ENCODE peak calls at places on chromosomes 11 and 22, in six cellular contexts. One of them, this sample, is unnamed.

GRCh38 chr11:8650401-8650990 is 32.0 kb downstream of the TRIM66 start:
- DNase-seq in breast epithelium: no peak
- DNase-seq in CD4-positive, alpha-beta memory T cell: no peak
- DNase-seq in HCT116: no peak
- DNase-seq in heart right ventricle: no peak
- DNase-seq in CD8-positive, alpha-beta T cell: no peak
- DNase-seq in this sample: no peak

GRCh38 chr11:71474141-71474770 is 21.3 kb downstream of the NADSYN1 start:
- DNase-seq in breast epithelium: no peak
- DNase-seq in CD4-positive, alpha-beta memory T cell: no peak
- DNase-seq in HCT116: no peak
- DNase-seq in heart right ventricle: no peak
- DNase-seq in CD8-positive, alpha-beta T cell: no peak
- DNase-seq in this sample: no peak

GRCh38 chr22:32695451-32695891 is 106.0 kb upstream of the TIMP3 start:
- DNase-seq in breast epithelium: no peak
- DNase-seq in CD4-positive, alpha-beta memory T cell: no peak
- DNase-seq in HCT116: peak; percentile 21
- DNase-seq in heart right ventricle: no peak
- DNase-seq in CD8-positive, alpha-beta T cell: no peak
- DNase-seq in this sample: no peak

GRCh38 chr11:33315822-33316221 is 58.6 kb downstream of the HIPK3 start:
- DNase-seq in breast epithelium: no peak
- DNase-seq in CD4-positive, alpha-beta memory T cell: no peak
- DNase-seq in HCT116: no peak
- DNase-seq in heart right ventricle: no peak
- DNase-seq in CD8-positive, alpha-beta T cell: no peak
- DNase-seq in this sample: no peak

GRCh38 chr22:42645938-42646568 is 3.1 kb downstream of the CYB5R3 start:
- DNase-seq in breast epithelium: no peak
- DNase-seq in CD4-positive, alpha-beta memory T cell: no peak
- DNase-seq in HCT116: no peak
- DNase-seq in heart right ventricle: no peak
- DNase-seq in CD8-positive, alpha-beta T cell: no peak
- DNase-seq in this sample: no peak

GRCh38 chr22:31753005-31753633 is 700 bp upstream of the DEPDC5 start:
- DNase-seq in breast epithelium: peak; percentile 26
- DNase-seq in CD4-positive, alpha-beta memory T cell: no peak
- DNase-seq in HCT116: no peak
- DNase-seq in heart right ventricle: peak; percentile 37
- DNase-seq in CD8-positive, alpha-beta T cell: peak; percentile 18
- DNase-seq in this sample: no peak

GRCh38 chr11:66388746-66389386 is 17.3 kb upstream of the SLC29A2 start:
- DNase-seq in breast epithelium: peak; percentile 56
- DNase-seq in CD4-positive, alpha-beta memory T cell: peak; percentile 68
- DNase-seq in HCT116: peak; percentile 75
- DNase-seq in heart right ventricle: peak; percentile 28
- DNase-seq in CD8-positive, alpha-beta T cell: peak; percentile 74
- DNase-seq in this sample: peak; percentile 32

GRCh38 chr22:42805998-42806481 is 51.0 kb downstream of the ARFGAP3 start:
- DNase-seq in breast epithelium: no peak
- DNase-seq in CD4-positive, alpha-beta memory T cell: no peak
- DNase-seq in HCT116: no peak
- DNase-seq in heart right ventricle: no peak
- DNase-seq in CD8-positive, alpha-beta T cell: no peak
- DNase-seq in this sample: no peak

GRCh38 chr11:106386519-106386918 is 309.1 kb downstream of the AASDHPPT start:
- DNase-seq in breast epithelium: no peak
- DNase-seq in CD4-positive, alpha-beta memory T cell: no peak
- DNase-seq in HCT116: no peak
- DNase-seq in heart right ventricle: no peak
- DNase-seq in CD8-positive, alpha-beta T cell: no peak
- DNase-seq in this sample: no peak

GRCh38 chr22:45743687-45744086 is 72.1 kb downstream of the ATXN10 start:
- DNase-seq in breast epithelium: no peak
- DNase-seq in CD4-positive, alpha-beta memory T cell: no peak
- DNase-seq in HCT116: no peak
- DNase-seq in heart right ventricle: no peak
- DNase-seq in CD8-positive, alpha-beta T cell: no peak
- DNase-seq in this sample: no peak

GRCh38 chr11:121899534-121899933 is 216.5 kb downstream of the BLID start:
- DNase-seq in breast epithelium: no peak
- DNase-seq in CD4-positive, alpha-beta memory T cell: no peak
- DNase-seq in HCT116: no peak
- DNase-seq in heart right ventricle: no peak
- DNase-seq in CD8-positive, alpha-beta T cell: no peak
- DNase-seq in this sample: no peak

GRCh38 chr11:66593303-66593635 is 284 bp downstream of the CCS start:
- DNase-seq in breast epithelium: no peak
- DNase-seq in CD4-positive, alpha-beta memory T cell: no peak
- DNase-seq in HCT116: no peak
- DNase-seq in heart right ventricle: no peak
- DNase-seq in CD8-positive, alpha-beta T cell: no peak
- DNase-seq in this sample: no peak

GRCh38 chr22:48112687-48113521 is 1350.5 kb downstream of the TBC1D22A start:
- DNase-seq in breast epithelium: no peak
- DNase-seq in CD4-positive, alpha-beta memory T cell: no peak
- DNase-seq in HCT116: no peak
- DNase-seq in heart right ventricle: no peak
- DNase-seq in CD8-positive, alpha-beta T cell: no peak
- DNase-seq in this sample: no peak

GRCh38 chr11:65288706-65289536 is 25.7 kb upstream of the CDC42EP2 start:
- DNase-seq in breast epithelium: no peak
- DNase-seq in CD4-positive, alpha-beta memory T cell: no peak
- DNase-seq in HCT116: no peak
- DNase-seq in heart right ventricle: peak; percentile 77
- DNase-seq in CD8-positive, alpha-beta T cell: no peak
- DNase-seq in this sample: no peak

GRCh38 chr11:127625402-127625801 is 624.8 kb upstream of the KIRREL3 start:
- DNase-seq in breast epithelium: no peak
- DNase-seq in CD4-positive, alpha-beta memory T cell: no peak
- DNase-seq in HCT116: no peak
- DNase-seq in heart right ventricle: no peak
- DNase-seq in CD8-positive, alpha-beta T cell: no peak
- DNase-seq in this sample: no peak

GRCh38 chr11:129143335-129143734 is 48.8 kb downstream of the ARHGAP32 start:
- DNase-seq in breast epithelium: peak; percentile 71
- DNase-seq in CD4-positive, alpha-beta memory T cell: no peak
- DNase-seq in HCT116: peak; percentile 97
- DNase-seq in heart right ventricle: peak; percentile 51
- DNase-seq in CD8-positive, alpha-beta T cell: no peak
- DNase-seq in this sample: peak; percentile 11

GRCh38 chr11:69463181-69463891 is 18.1 kb upstream of the LINC01488 start:
- DNase-seq in breast epithelium: no peak
- DNase-seq in CD4-positive, alpha-beta memory T cell: no peak
- DNase-seq in HCT116: no peak
- DNase-seq in heart right ventricle: peak; percentile 57
- DNase-seq in CD8-positive, alpha-beta T cell: no peak
- DNase-seq in this sample: no peak

GRCh38 chr11:96942855-96943254 is 553.0 kb downstream of the JRKL start:
- DNase-seq in breast epithelium: no peak
- DNase-seq in CD4-positive, alpha-beta memory T cell: no peak
- DNase-seq in HCT116: no peak
- DNase-seq in heart right ventricle: no peak
- DNase-seq in CD8-positive, alpha-beta T cell: no peak
- DNase-seq in this sample: no peak

DNA sequence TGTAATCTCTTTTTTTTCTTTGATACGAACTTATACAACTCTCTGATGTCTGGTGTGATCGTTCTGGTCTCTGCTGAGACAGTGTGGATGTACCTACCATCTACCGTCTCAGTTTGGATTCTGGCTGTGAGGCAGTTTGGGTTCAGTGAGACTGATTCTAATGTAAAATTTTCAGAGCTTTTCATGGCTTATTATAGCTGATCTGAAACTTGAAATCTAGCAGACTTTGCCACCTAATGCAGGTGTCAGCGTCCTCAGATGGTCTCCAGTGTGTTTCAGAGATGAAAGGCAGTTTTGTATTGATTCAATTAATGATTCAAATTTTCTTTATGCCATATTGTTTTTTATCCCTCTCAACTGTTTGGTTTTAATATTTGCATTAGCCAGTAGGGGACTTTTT is 35.9 kb downstream of the PPFIBP2 start:
- DNase-seq in breast epithelium: no peak
- DNase-seq in CD4-positive, alpha-beta memory T cell: no peak
- DNase-seq in HCT116: no peak
- DNase-seq in heart right ventricle: no peak
- DNase-seq in CD8-positive, alpha-beta T cell: no peak
- DNase-seq in this sample: no peak
- H3K27ac ChIP-seq in breast epithelium: no peak overlapping the region
- H3K27ac ChIP-seq in CD4-positive, alpha-beta memory T cell: no peak overlapping the region
- H3K27ac ChIP-seq in HCT116: no peak overlapping the region
- H3K27ac ChIP-seq in heart right ventricle: no peak overlapping the region
- H3K27ac ChIP-seq in CD8-positive, alpha-beta T cell: no peak overlapping the region
- H3K27ac ChIP-seq in this sample: no peak overlapping the region

GRCh38 chr22:39995346-39996252 is 845 bp downstream of the FAM83F start:
- DNase-seq in breast epithelium: no peak
- DNase-seq in CD4-positive, alpha-beta memory T cell: no peak
- DNase-seq in HCT116: no peak
- DNase-seq in heart right ventricle: no peak
- DNase-seq in CD8-positive, alpha-beta T cell: no peak
- DNase-seq in this sample: no peak

GRCh38 chr22:39996732-39997131 is 2.0 kb downstream of the FAM83F start:
- DNase-seq in breast epithelium: no peak
- DNase-seq in CD4-positive, alpha-beta memory T cell: no peak
- DNase-seq in HCT116: no peak
- DNase-seq in heart right ventricle: no peak
- DNase-seq in CD8-positive, alpha-beta T cell: no peak
- DNase-seq in this sample: no peak

GRCh38 chr22:39994046-39994565 is 648 bp upstream of the FAM83F start:
- DNase-seq in breast epithelium: no peak
- DNase-seq in CD4-positive, alpha-beta memory T cell: peak; percentile 47
- DNase-seq in HCT116: no peak
- DNase-seq in heart right ventricle: no peak
- DNase-seq in CD8-positive, alpha-beta T cell: peak; percentile 31
- DNase-seq in this sample: no peak

GRCh38 chr22:39992088-39992826 is 2.5 kb upstream of the FAM83F start:
- DNase-seq in breast epithelium: no peak
- DNase-seq in CD4-positive, alpha-beta memory T cell: no peak
- DNase-seq in HCT116: no peak
- DNase-seq in heart right ventricle: no peak
- DNase-seq in CD8-positive, alpha-beta T cell: no peak
- DNase-seq in this sample: no peak

DNA sequence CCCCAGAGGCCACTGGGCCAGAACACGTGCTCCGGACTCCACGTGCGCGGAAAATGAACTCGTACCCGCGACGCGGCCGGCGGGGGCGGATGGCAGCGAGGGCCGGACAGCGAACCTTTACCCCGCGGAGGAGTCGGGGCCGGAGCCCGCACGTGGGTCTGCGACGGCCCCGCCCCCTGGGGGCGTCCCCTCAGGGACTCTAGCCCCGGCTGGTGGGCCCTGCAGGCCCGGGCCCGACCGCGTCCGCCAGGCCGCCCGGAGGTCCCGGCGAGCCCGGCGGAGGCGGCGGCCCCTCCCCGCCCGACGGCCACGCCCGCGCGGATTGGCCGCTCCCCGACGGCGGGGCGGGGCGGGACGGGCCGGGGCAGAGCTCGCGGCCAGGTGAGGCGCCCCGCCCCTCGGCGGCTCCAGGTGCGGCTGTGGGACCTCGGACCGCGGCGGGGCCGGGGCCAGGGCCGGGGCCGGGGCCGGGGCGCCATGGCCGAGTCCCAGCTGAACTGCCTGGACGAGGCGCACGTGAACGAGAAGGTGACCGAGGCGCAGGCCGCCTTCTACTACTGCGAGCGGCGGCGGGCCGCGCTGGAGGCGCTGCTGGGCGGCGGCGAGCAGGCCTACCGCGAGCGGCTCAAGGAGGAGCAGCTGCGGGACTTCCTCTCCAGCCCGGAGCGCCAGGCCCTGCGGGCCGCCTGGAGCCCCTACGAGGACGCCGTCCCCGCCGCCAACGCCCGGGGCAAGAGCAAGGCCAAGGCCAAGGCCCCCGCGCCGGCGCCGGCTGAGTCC is at the start of gene FAM83F:
- DNase-seq in breast epithelium: no peak
- DNase-seq in CD4-positive, alpha-beta memory T cell: peak; percentile 39
- DNase-seq in HCT116: peak; percentile 24
- DNase-seq in heart right ventricle: peak; percentile 25
- DNase-seq in CD8-positive, alpha-beta T cell: peak; percentile 25
- DNase-seq in this sample: no peak
- H3K27ac ChIP-seq in breast epithelium: peak within 1 kb of the TSS; percentile 80
- H3K27ac ChIP-seq in CD4-positive, alpha-beta memory T cell: no peak within 1 kb of the TSS
- H3K27ac ChIP-seq in HCT116: peak within 1 kb of the TSS; percentile 66
- H3K27ac ChIP-seq in heart right ventricle: no peak within 1 kb of the TSS
- H3K27ac ChIP-seq in CD8-positive, alpha-beta T cell: no peak within 1 kb of the TSS
- H3K27ac ChIP-seq in this sample: no peak within 1 kb of the TSS

GRCh38 chr11:94754819-94755218 is 13.3 kb upstream of the AMOTL1 start:
- DNase-seq in breast epithelium: no peak
- DNase-seq in CD4-positive, alpha-beta memory T cell: no peak
- DNase-seq in HCT116: no peak
- DNase-seq in heart right ventricle: no peak
- DNase-seq in CD8-positive, alpha-beta T cell: no peak
- DNase-seq in this sample: no peak
- H3K27ac ChIP-seq in breast epithelium: no peak overlapping the region
- H3K27ac ChIP-seq in CD4-positive, alpha-beta memory T cell: no peak overlapping the region
- H3K27ac ChIP-seq in HCT116: no peak overlapping the region
- H3K27ac ChIP-seq in heart right ventricle: no peak overlapping the region
- H3K27ac ChIP-seq in CD8-positive, alpha-beta T cell: no peak overlapping the region
- H3K27ac ChIP-seq in this sample: no peak overlapping the region

DNA sequence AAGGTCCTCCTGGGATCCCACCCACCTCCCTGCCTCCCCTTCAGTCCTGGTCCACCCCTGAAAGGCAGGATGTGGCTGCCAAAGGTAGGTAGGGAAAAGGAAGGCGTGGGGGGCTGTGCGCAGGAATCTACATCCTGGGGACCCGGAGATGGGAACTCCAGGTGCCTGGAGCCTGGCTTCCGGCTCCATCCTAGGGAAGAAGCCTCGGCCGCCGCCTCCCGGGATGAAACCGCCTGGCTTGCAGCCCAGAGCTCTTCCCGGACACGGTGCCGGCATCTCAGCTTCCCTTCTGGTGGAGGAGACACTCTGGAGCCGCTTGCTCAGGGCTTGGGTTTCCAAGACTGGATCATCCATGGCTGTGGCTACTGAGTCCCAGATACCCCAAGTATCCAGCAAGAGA is 33.3 kb upstream of the PDGFB start:
- DNase-seq in breast epithelium: no peak
- DNase-seq in CD4-positive, alpha-beta memory T cell: no peak
- DNase-seq in HCT116: no peak
- DNase-seq in heart right ventricle: peak; percentile 71
- DNase-seq in CD8-positive, alpha-beta T cell: no peak
- DNase-seq in this sample: no peak
- H3K27ac ChIP-seq in breast epithelium: no peak overlapping the region
- H3K27ac ChIP-seq in CD4-positive, alpha-beta memory T cell: no peak overlapping the region
- H3K27ac ChIP-seq in HCT116: no peak overlapping the region
- H3K27ac ChIP-seq in heart right ventricle: peak overlapping the region; percentile 68
- H3K27ac ChIP-seq in CD8-positive, alpha-beta T cell: no peak overlapping the region
- H3K27ac ChIP-seq in this sample: no peak overlapping the region

GRCh38 chr11:13962198-13962561 is 343 bp upstream of the SPON1 start:
- DNase-seq in breast epithelium: no peak
- DNase-seq in CD4-positive, alpha-beta memory T cell: no peak
- DNase-seq in HCT116: no peak
- DNase-seq in heart right ventricle: no peak
- DNase-seq in CD8-positive, alpha-beta T cell: no peak
- DNase-seq in this sample: no peak
- H3K27ac ChIP-seq in breast epithelium: peak overlapping the region; percentile 56
- H3K27ac ChIP-seq in CD4-positive, alpha-beta memory T cell: no peak overlapping the region
- H3K27ac ChIP-seq in HCT116: no peak overlapping the region
- H3K27ac ChIP-seq in heart right ventricle: peak overlapping the region; percentile 52
- H3K27ac ChIP-seq in CD8-positive, alpha-beta T cell: no peak overlapping the region
- H3K27ac ChIP-seq in this sample: no peak overlapping the region

This sample was measured in caudate nucleus.